ENCODE peak calls at places on chromosomes 3 and 15, in six cellular contexts. C is NT2/D1, H is HTR-8/SVneo, O is amniotic stem cell, R is skeletal muscle cell, L is choroid plexus epithelial cell. D is an unnamed sample.

GRCh38 chr15:75182187-75183131 is 19.2 kb upstream of the C15orf39 start:
- DNase-seq in H (no peak), O (no peak), C (no peak), L (no peak), R (no peak), D (no peak)

GRCh38 chr3:4884901-4885300 is 94.3 kb upstream of the BHLHE40 start:
- DNase-seq in O (no peak), L (no peak), R (no peak), C (no peak), H (no peak), D (no peak)

GRCh38 chr15:45573961-45574629 is 13.1 kb upstream of the BLOC1S6 start:
- DNase-seq in R (no peak), C (peak; percentile 25), L (peak; percentile 27), H (peak; percentile 12), O (no peak), D (peak; percentile 34)

GRCh38 chr3:110752307-110752706 is 319.3 kb upstream of the NECTIN3 start:
- DNase-seq in R (no peak), L (peak; percentile 19), H (no peak), O (no peak), C (no peak), D (no peak)

GRCh38 chr3:169264711-169265110 is 398.8 kb downstream of the MECOM start:
- DNase-seq in C (no peak), L (peak; percentile 58), R (no peak), H (peak; percentile 5), O (no peak), D (no peak)

GRCh38 chr15:95853350-95853749 is 477.1 kb upstream of the NR2F2 start:
- DNase-seq in R (peak; percentile 25), L (peak; percentile 71), H (no peak), C (no peak), O (no peak), D (no peak)

GRCh38 chr3:39196671-39197446 is 4.5 kb upstream of the XIRP1 start:
- DNase-seq in O (no peak), L (no peak), C (no peak), R (no peak), H (no peak), D (no peak)

GRCh38 chr15:65663521-65663920 is 41.8 kb downstream of the SLC24A1 start:
- DNase-seq in L (no peak), O (no peak), H (no peak), R (no peak), C (no peak), D (no peak)

GRCh38 chr3:169923189-169923588 is 11.8 kb downstream of the SAMD7 start:
- DNase-seq in R (no peak), H (no peak), C (no peak), O (no peak), L (peak; percentile 47), D (no peak)